ENCODE peak calls at places on chromosomes 12 and 14, in six cellular contexts. One of them, this sample, is unnamed.

GRCh38 chr14:104140463-104141331 is 2.3 kb downstream of the KIF26A start:
- DNase-seq in H9: peak
- DNase-seq in IMR-90: no peak
- DNase-seq in mesenchymal stem cell: no peak
- DNase-seq in neuronal stem cell: no peak
- DNase-seq in H1: no peak
- DNase-seq in this sample: no peak

GRCh38 chr14:58701156-58701555 is 63.4 kb downstream of the DACT1 start:
- DNase-seq in H9: no peak
- DNase-seq in IMR-90: no peak
- DNase-seq in mesenchymal stem cell: no peak
- DNase-seq in neuronal stem cell: no peak
- DNase-seq in H1: no peak
- DNase-seq in this sample: no peak

GRCh38 chr12:53999596-54000104 is 311 bp upstream of the HOXC9 start:
- DNase-seq in H9: no peak
- DNase-seq in IMR-90: peak
- DNase-seq in mesenchymal stem cell: peak
- DNase-seq in neuronal stem cell: no peak
- DNase-seq in H1: no peak
- DNase-seq in this sample: peak

GRCh38 chr12:127260531-127260930 is 1006.4 kb upstream of the TMEM132C start:
- DNase-seq in H9: no peak
- DNase-seq in IMR-90: peak
- DNase-seq in mesenchymal stem cell: no peak
- DNase-seq in neuronal stem cell: no peak
- DNase-seq in H1: no peak
- DNase-seq in this sample: no peak

GRCh38 chr12:106189341-106189740 is 50.6 kb upstream of the NUAK1 start:
- DNase-seq in H9: no peak
- DNase-seq in IMR-90: no peak
- DNase-seq in mesenchymal stem cell: no peak
- DNase-seq in neuronal stem cell: peak
- DNase-seq in H1: no peak
- DNase-seq in this sample: no peak

GRCh38 chr12:85575115-85576096 is 260.8 kb downstream of the RASSF9 start:
- DNase-seq in H9: peak
- DNase-seq in IMR-90: peak
- DNase-seq in mesenchymal stem cell: peak
- DNase-seq in neuronal stem cell: peak
- DNase-seq in H1: no peak
- DNase-seq in this sample: peak

GRCh38 chr14:53226553-53226952 is 73.4 kb upstream of the DDHD1 start:
- DNase-seq in H9: no peak
- DNase-seq in IMR-90: peak
- DNase-seq in mesenchymal stem cell: no peak
- DNase-seq in neuronal stem cell: no peak
- DNase-seq in H1: no peak
- DNase-seq in this sample: no peak

GRCh38 chr12:18482601-18483120 is 221.3 kb downstream of the PIK3C2G start:
- DNase-seq in H9: no peak
- DNase-seq in IMR-90: no peak
- DNase-seq in mesenchymal stem cell: no peak
- DNase-seq in neuronal stem cell: no peak
- DNase-seq in H1: no peak
- DNase-seq in this sample: no peak

GRCh38 chr14:21528381-21529348 is 2.5 kb upstream of the SALL2 start:
- DNase-seq in H9: no peak
- DNase-seq in IMR-90: peak
- DNase-seq in mesenchymal stem cell: peak
- DNase-seq in neuronal stem cell: no peak
- DNase-seq in H1: no peak
- DNase-seq in this sample: no peak

GRCh38 chr14:85402546-85403162 is 127.3 kb upstream of the FLRT2 start:
- DNase-seq in H9: no peak
- DNase-seq in IMR-90: no peak
- DNase-seq in mesenchymal stem cell: no peak
- DNase-seq in neuronal stem cell: no peak
- DNase-seq in H1: no peak
- DNase-seq in this sample: no peak

GRCh38 chr14:23237772-23238594 is at the start of gene RNF212B:
- DNase-seq in H9: peak
- DNase-seq in IMR-90: peak
- DNase-seq in mesenchymal stem cell: peak
- DNase-seq in neuronal stem cell: peak
- DNase-seq in H1: peak
- DNase-seq in this sample: peak

GRCh38 chr12:30100736-30101135 is 317.0 kb upstream of the TMTC1 start:
- DNase-seq in H9: no peak
- DNase-seq in IMR-90: no peak
- DNase-seq in mesenchymal stem cell: no peak
- DNase-seq in neuronal stem cell: no peak
- DNase-seq in H1: no peak
- DNase-seq in this sample: no peak

GRCh38 chr12:122523280-122523679 is 3.5 kb downstream of the RSRC2 start:
- DNase-seq in H9: no peak
- DNase-seq in IMR-90: peak
- DNase-seq in mesenchymal stem cell: peak
- DNase-seq in neuronal stem cell: no peak
- DNase-seq in H1: no peak
- DNase-seq in this sample: peak

GRCh38 chr14:89481167-89481566 is 64.1 kb upstream of the FOXN3 start:
- DNase-seq in H9: no peak
- DNase-seq in IMR-90: no peak
- DNase-seq in mesenchymal stem cell: peak
- DNase-seq in neuronal stem cell: no peak
- DNase-seq in H1: no peak
- DNase-seq in this sample: no peak

GRCh38 chr14:44803239-44803905 is 158.4 kb downstream of the KLHL28 start:
- DNase-seq in H9: no peak
- DNase-seq in IMR-90: peak
- DNase-seq in mesenchymal stem cell: peak
- DNase-seq in neuronal stem cell: peak
- DNase-seq in H1: no peak
- DNase-seq in this sample: no peak

GRCh38 chr12:47651368-47652254 is 54.2 kb downstream of the RPAP3 start:
- DNase-seq in H9: peak
- DNase-seq in IMR-90: peak
- DNase-seq in mesenchymal stem cell: peak
- DNase-seq in neuronal stem cell: peak
- DNase-seq in H1: no peak
- DNase-seq in this sample: peak

GRCh38 chr12:104793280-104793679 is 164.8 kb downstream of the SLC41A2 start:
- DNase-seq in H9: no peak
- DNase-seq in IMR-90: peak
- DNase-seq in mesenchymal stem cell: no peak
- DNase-seq in neuronal stem cell: no peak
- DNase-seq in H1: no peak
- DNase-seq in this sample: no peak

GRCh38 chr12:57845478-57846284 is 848 bp downstream of the CTDSP2 start:
- DNase-seq in H9: peak
- DNase-seq in IMR-90: no peak
- DNase-seq in mesenchymal stem cell: peak
- DNase-seq in neuronal stem cell: no peak
- DNase-seq in H1: no peak
- DNase-seq in this sample: peak

GRCh38 chr14:68574906-68575305 is 218.0 kb downstream of the ZFP36L1 start:
- DNase-seq in H9: no peak
- DNase-seq in IMR-90: peak
- DNase-seq in mesenchymal stem cell: peak
- DNase-seq in neuronal stem cell: no peak
- DNase-seq in H1: no peak
- DNase-seq in this sample: no peak

GRCh38 chr12:60123443-60124000 is 527.7 kb downstream of the SLC16A7 start:
- DNase-seq in H9: no peak
- DNase-seq in IMR-90: peak
- DNase-seq in mesenchymal stem cell: peak
- DNase-seq in neuronal stem cell: no peak
- DNase-seq in H1: no peak
- DNase-seq in this sample: no peak

GRCh38 chr12:55974308-55974724 is 438 bp downstream of the RAB5B start:
- DNase-seq in H9: no peak
- DNase-seq in IMR-90: peak
- DNase-seq in mesenchymal stem cell: peak
- DNase-seq in neuronal stem cell: no peak
- DNase-seq in H1: no peak
- DNase-seq in this sample: no peak

GRCh38 chr14:39469094-39469710 is 37.0 kb upstream of the FBXO33 start:
- DNase-seq in H9: peak
- DNase-seq in IMR-90: no peak
- DNase-seq in mesenchymal stem cell: peak
- DNase-seq in neuronal stem cell: no peak
- DNase-seq in H1: peak
- DNase-seq in this sample: no peak

GRCh38 chr12:5040368-5040767 is 3.3 kb upstream of the KCNA5 start:
- DNase-seq in H9: no peak
- DNase-seq in IMR-90: no peak
- DNase-seq in mesenchymal stem cell: no peak
- DNase-seq in neuronal stem cell: no peak
- DNase-seq in H1: no peak
- DNase-seq in this sample: no peak

GRCh38 chr12:56840922-56841321 is 77.8 kb downstream of the HSD17B6 start:
- DNase-seq in H9: peak
- DNase-seq in IMR-90: peak
- DNase-seq in mesenchymal stem cell: peak
- DNase-seq in neuronal stem cell: no peak
- DNase-seq in H1: no peak
- DNase-seq in this sample: peak

GRCh38 chr14:53151523-53151866 is 1.6 kb downstream of the DDHD1 start:
- DNase-seq in H9: no peak
- DNase-seq in IMR-90: no peak
- DNase-seq in mesenchymal stem cell: no peak
- DNase-seq in neuronal stem cell: no peak
- DNase-seq in H1: no peak
- DNase-seq in this sample: no peak

GRCh38 chr14:75986439-75986765 is 839 bp downstream of the IFT43 start:
- DNase-seq in H9: no peak
- DNase-seq in IMR-90: no peak
- DNase-seq in mesenchymal stem cell: no peak
- DNase-seq in neuronal stem cell: no peak
- DNase-seq in H1: no peak
- DNase-seq in this sample: no peak
- H3K14ac ChIP-seq in H9: no peak
- H3K14ac ChIP-seq in IMR-90: peak
- H3K14ac ChIP-seq in mesenchymal stem cell: no peak
- H3K14ac ChIP-seq in neuronal stem cell: no peak
- H3K14ac ChIP-seq in H1: no peak
- H3K14ac ChIP-seq in this sample: no peak

GRCh38 chr14:24705840-24706239 is 71.8 kb upstream of the GZMB start:
- DNase-seq in H9: no peak
- DNase-seq in IMR-90: no peak
- DNase-seq in mesenchymal stem cell: no peak
- DNase-seq in neuronal stem cell: no peak
- DNase-seq in H1: no peak
- DNase-seq in this sample: no peak
- H3K9ac ChIP-seq in H9: no peak
- H3K9ac ChIP-seq in IMR-90: no peak
- H3K9ac ChIP-seq in mesenchymal stem cell: no peak
- H3K9ac ChIP-seq in neuronal stem cell: no peak
- H3K9ac ChIP-seq in H1: no peak
- H3K9ac ChIP-seq in this sample: no peak

GRCh38 chr14:54622189-54622958 is 55.4 kb downstream of the SAMD4A start:
- DNase-seq in H9: no peak
- DNase-seq in IMR-90: no peak
- DNase-seq in mesenchymal stem cell: no peak
- DNase-seq in neuronal stem cell: no peak
- DNase-seq in H1: no peak
- DNase-seq in this sample: no peak

GRCh38 chr14:54625158-54625557 is 58.2 kb downstream of the SAMD4A start:
- DNase-seq in H9: no peak
- DNase-seq in IMR-90: peak
- DNase-seq in mesenchymal stem cell: peak
- DNase-seq in neuronal stem cell: no peak
- DNase-seq in H1: no peak
- DNase-seq in this sample: no peak

GRCh38 chr14:54627325-54627717 is 60.4 kb downstream of the SAMD4A start:
- DNase-seq in H9: no peak
- DNase-seq in IMR-90: no peak
- DNase-seq in mesenchymal stem cell: no peak
- DNase-seq in neuronal stem cell: no peak
- DNase-seq in H1: no peak
- DNase-seq in this sample: no peak

GRCh38 chr14:54621686-54622085 is 54.8 kb downstream of the SAMD4A start:
- DNase-seq in H9: no peak
- DNase-seq in IMR-90: peak
- DNase-seq in mesenchymal stem cell: no peak
- DNase-seq in neuronal stem cell: no peak
- DNase-seq in H1: no peak
- DNase-seq in this sample: no peak

DNA sequence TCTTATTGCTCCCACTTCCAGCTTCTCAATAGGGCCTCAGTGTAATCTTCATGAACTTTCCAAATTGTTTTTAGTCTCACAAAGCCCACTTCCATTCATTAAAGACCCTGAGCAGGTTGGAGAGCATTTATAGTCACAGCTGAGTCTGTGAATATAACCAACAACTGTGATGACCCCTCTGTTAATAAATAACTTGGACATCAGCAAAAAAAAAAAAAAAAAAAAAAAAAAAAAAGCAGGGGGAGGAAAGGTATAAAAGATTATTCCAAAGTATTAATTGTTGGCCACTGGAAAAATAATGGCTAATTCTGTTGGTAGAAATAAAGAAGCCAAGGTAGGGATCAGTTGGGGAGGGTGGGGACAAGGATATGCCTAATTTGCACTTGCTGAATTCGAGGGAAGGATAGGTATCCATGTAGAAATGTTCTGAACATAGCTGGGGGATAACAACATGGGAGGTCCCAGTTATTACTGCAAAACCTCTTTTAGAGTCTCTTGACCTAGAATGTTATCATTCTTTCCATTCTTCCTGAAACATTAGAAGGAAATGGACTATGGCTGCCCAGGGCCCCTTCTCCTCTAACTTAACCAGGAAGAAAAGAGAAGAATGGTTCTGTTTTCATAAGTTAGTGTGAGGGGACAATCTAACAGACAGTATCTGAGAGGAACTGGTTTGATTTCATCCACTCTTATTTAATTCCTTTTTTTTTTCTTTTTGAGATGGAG is 56.5 kb downstream of the SAMD4A start:
- DNase-seq in H9: no peak
- DNase-seq in IMR-90: no peak
- DNase-seq in mesenchymal stem cell: no peak
- DNase-seq in neuronal stem cell: no peak
- DNase-seq in H1: no peak
- DNase-seq in this sample: no peak
- H4K91ac ChIP-seq in H9: no peak
- H4K91ac ChIP-seq in IMR-90: peak
- H4K91ac ChIP-seq in mesenchymal stem cell: no peak
- H4K91ac ChIP-seq in neuronal stem cell: no peak
- H4K91ac ChIP-seq in H1: no peak
- H4K91ac ChIP-seq in this sample: no peak

GRCh38 chr12:12180575-12180974 is 86.3 kb downstream of the LRP6 start:
- DNase-seq in H9: no peak
- DNase-seq in IMR-90: no peak
- DNase-seq in mesenchymal stem cell: no peak
- DNase-seq in neuronal stem cell: no peak
- DNase-seq in H1: no peak
- DNase-seq in this sample: no peak
- H3K14ac ChIP-seq in H9: no peak
- H3K14ac ChIP-seq in IMR-90: no peak
- H3K14ac ChIP-seq in mesenchymal stem cell: no peak
- H3K14ac ChIP-seq in neuronal stem cell: no peak
- H3K14ac ChIP-seq in H1: no peak
- H3K14ac ChIP-seq in this sample: no peak

GRCh38 chr14:55936691-55937090 is 181.5 kb upstream of the PELI2 start:
- DNase-seq in H9: peak
- DNase-seq in IMR-90: no peak
- DNase-seq in mesenchymal stem cell: no peak
- DNase-seq in neuronal stem cell: no peak
- DNase-seq in H1: no peak
- DNase-seq in this sample: peak
- H3K9ac ChIP-seq in H9: no peak
- H3K9ac ChIP-seq in IMR-90: no peak
- H3K9ac ChIP-seq in mesenchymal stem cell: no peak
- H3K9ac ChIP-seq in neuronal stem cell: no peak
- H3K9ac ChIP-seq in H1: no peak
- H3K9ac ChIP-seq in this sample: no peak